ENCODE peak calls at places on chromosomes 2 and 18, in five cellular contexts. K, X, W, L and E are unnamed samples.

GRCh38 chr2:112161431-112162145 is 23.4 kb downstream of the FBLN7 start:
- DNase-seq in X (no peak), L (no peak), K (no peak), W (no peak), E (no peak)

GRCh38 chr18:40738321-40738880 is 1216.6 kb upstream of the PIK3C3 start:
- DNase-seq in X (no peak), W (peak; percentile 61), L (peak; percentile 1), K (no peak), E (no peak)

GRCh38 chr2:86790828-86791561 is at the start of gene CD8A:
- DNase-seq in L (no peak), W (peak; percentile 55), X (no peak), K (no peak), E (no peak)

GRCh38 chr2:11343626-11344341 is 652 bp downstream of the ROCK2 start:
- DNase-seq in L (peak; percentile 60), X (no peak), W (no peak), K (peak; percentile 17), E (peak; percentile 79)

GRCh38 chr18:46213295-46213694 is 109.1 kb downstream of the HAUS1 start:
- DNase-seq in X (no peak), W (peak; percentile 9), L (peak; percentile 41), K (no peak), E (no peak)

GRCh38 chr18:48589797-48590519 is 51.1 kb downstream of the CTIF start:
- DNase-seq in W (no peak), X (no peak), L (no peak), K (no peak), E (peak; percentile 71)

GRCh38 chr2:57371186-57371585 is 675.4 kb upstream of the VRK2 start:
- DNase-seq in K (no peak), X (no peak), L (no peak), W (no peak), E (no peak)

GRCh38 chr2:31386648-31387047 is 27.9 kb downstream of the XDH start:
- DNase-seq in X (no peak), W (no peak), K (no peak), L (no peak), E (no peak)

GRCh38 chr2:65299246-65299645 is 71.6 kb downstream of the ACTR2 start:
- DNase-seq in K (no peak), W (no peak), L (no peak), X (no peak), E (no peak)

GRCh38 chr2:67724261-67724660 is 327.1 kb downstream of the ETAA1 start:
- DNase-seq in X (no peak), W (no peak), L (no peak), K (no peak), E (no peak)

GRCh38 chr2:127080941-127081769 is 25.8 kb downstream of the BIN1 start:
- DNase-seq in L (peak; percentile 70), W (peak; percentile 78), X (no peak), K (peak; percentile 42), E (peak; percentile 98)

GRCh38 chr2:162221064-162221463 is 22.2 kb downstream of the FAP start:
- DNase-seq in W (peak; percentile 56), K (peak; percentile 30), X (peak; percentile 69), L (peak; percentile 68), E (peak; percentile 65)

GRCh38 chr2:128732976-128733431 is 414.3 kb upstream of the HS6ST1 start:
- DNase-seq in K (no peak), W (peak; percentile 86), L (peak; percentile 67), X (no peak), E (peak; percentile 50)

GRCh38 chr2:162710282-162710891 is 128.2 kb downstream of the KCNH7 start:
- DNase-seq in K (no peak), W (no peak), X (no peak), L (no peak), E (no peak)

GRCh38 chr2:67652679-67653078 is 255.5 kb downstream of the ETAA1 start:
- DNase-seq in L (peak; percentile 19), X (no peak), W (no peak), K (no peak), E (no peak)

GRCh38 chr18:60508108-60508507 is 135.5 kb upstream of the MC4R start:
- DNase-seq in W (no peak), X (no peak), L (no peak), K (no peak), E (no peak)